ENCODE peak calls at places on chromosome 5, in ten cellular contexts. One of them, this sample, is unnamed.

GRCh38 chr5:81371354-81371876 is 22.5 kb downstream of the ACOT12 start:
- DNase-seq in heart left ventricle: no peak
- DNase-seq in HepG2: peak; percentile 81
- DNase-seq in sigmoid colon: no peak
- DNase-seq in uterus: no peak
- DNase-seq in right lobe of liver: no peak
- DNase-seq in ovary: no peak
- DNase-seq in Peyer's patch: no peak
- DNase-seq in prostate gland: no peak
- DNase-seq in endothelial cell of umbilical vein: no peak
- DNase-seq in this sample: no peak

GRCh38 chr5:115578657-115579056 is 23.6 kb downstream of the TICAM2 start:
- DNase-seq in HepG2: no peak
- DNase-seq in heart left ventricle: no peak
- DNase-seq in ovary: no peak
- DNase-seq in uterus: no peak
- DNase-seq in endothelial cell of umbilical vein: no peak
- DNase-seq in Peyer's patch: no peak
- DNase-seq in prostate gland: no peak
- DNase-seq in sigmoid colon: no peak
- DNase-seq in right lobe of liver: no peak
- DNase-seq in this sample: no peak

GRCh38 chr5:73443725-73444498 is 4.7 kb downstream of the FOXD1 start:
- DNase-seq in heart left ventricle: no peak
- DNase-seq in uterus: no peak
- DNase-seq in prostate gland: no peak
- DNase-seq in endothelial cell of umbilical vein: no peak
- DNase-seq in right lobe of liver: no peak
- DNase-seq in HepG2: no peak
- DNase-seq in sigmoid colon: no peak
- DNase-seq in ovary: no peak
- DNase-seq in Peyer's patch: peak; percentile 62
- DNase-seq in this sample: no peak

GRCh38 chr5:181114844-181115778 is 15.9 kb downstream of the OR2V1 start:
- DNase-seq in prostate gland: no peak
- DNase-seq in right lobe of liver: peak; percentile 34
- DNase-seq in HepG2: no peak
- DNase-seq in sigmoid colon: no peak
- DNase-seq in uterus: no peak
- DNase-seq in Peyer's patch: no peak
- DNase-seq in endothelial cell of umbilical vein: peak; percentile 40
- DNase-seq in ovary: no peak
- DNase-seq in heart left ventricle: no peak
- DNase-seq in this sample: peak; percentile 68

GRCh38 chr5:135448071-135448704 is 1.0 kb upstream of the DCANP1 start:
- DNase-seq in sigmoid colon: no peak
- DNase-seq in endothelial cell of umbilical vein: no peak
- DNase-seq in prostate gland: no peak
- DNase-seq in heart left ventricle: peak; percentile 11
- DNase-seq in ovary: no peak
- DNase-seq in HepG2: no peak
- DNase-seq in Peyer's patch: no peak
- DNase-seq in right lobe of liver: no peak
- DNase-seq in uterus: no peak
- DNase-seq in this sample: no peak

GRCh38 chr5:153050496-153051179 is 439.8 kb upstream of the GRIA1 start:
- DNase-seq in prostate gland: no peak
- DNase-seq in Peyer's patch: no peak
- DNase-seq in right lobe of liver: no peak
- DNase-seq in HepG2: no peak
- DNase-seq in heart left ventricle: no peak
- DNase-seq in ovary: no peak
- DNase-seq in endothelial cell of umbilical vein: no peak
- DNase-seq in sigmoid colon: no peak
- DNase-seq in uterus: no peak
- DNase-seq in this sample: no peak

GRCh38 chr5:20215257-20215656 is 227.3 kb upstream of the CDH18 start:
- DNase-seq in sigmoid colon: no peak
- DNase-seq in Peyer's patch: no peak
- DNase-seq in uterus: no peak
- DNase-seq in prostate gland: no peak
- DNase-seq in HepG2: no peak
- DNase-seq in heart left ventricle: no peak
- DNase-seq in ovary: no peak
- DNase-seq in right lobe of liver: no peak
- DNase-seq in endothelial cell of umbilical vein: no peak
- DNase-seq in this sample: no peak

GRCh38 chr5:142981475-142981874 is 211.3 kb downstream of the ARHGAP26 start:
- DNase-seq in uterus: no peak
- DNase-seq in HepG2: no peak
- DNase-seq in prostate gland: no peak
- DNase-seq in sigmoid colon: no peak
- DNase-seq in Peyer's patch: no peak
- DNase-seq in ovary: no peak
- DNase-seq in endothelial cell of umbilical vein: peak; percentile 52
- DNase-seq in right lobe of liver: no peak
- DNase-seq in heart left ventricle: no peak
- DNase-seq in this sample: peak; percentile 2

GRCh38 chr5:126106032-126106431 is 317.2 kb upstream of the GRAMD2B start:
- DNase-seq in right lobe of liver: no peak
- DNase-seq in uterus: no peak
- DNase-seq in heart left ventricle: no peak
- DNase-seq in sigmoid colon: no peak
- DNase-seq in ovary: no peak
- DNase-seq in endothelial cell of umbilical vein: peak; percentile 4
- DNase-seq in Peyer's patch: no peak
- DNase-seq in prostate gland: no peak
- DNase-seq in HepG2: no peak
- DNase-seq in this sample: no peak

GRCh38 chr5:58330781-58331180 is 129.1 kb downstream of the PLK2 start:
- DNase-seq in sigmoid colon: no peak
- DNase-seq in ovary: no peak
- DNase-seq in uterus: no peak
- DNase-seq in right lobe of liver: no peak
- DNase-seq in prostate gland: no peak
- DNase-seq in Peyer's patch: no peak
- DNase-seq in heart left ventricle: no peak
- DNase-seq in endothelial cell of umbilical vein: no peak
- DNase-seq in HepG2: no peak
- DNase-seq in this sample: no peak

GRCh38 chr5:61768692-61769281 is 436.7 kb downstream of the ZSWIM6 start:
- DNase-seq in uterus: no peak
- DNase-seq in sigmoid colon: no peak
- DNase-seq in prostate gland: no peak
- DNase-seq in HepG2: peak; percentile 70
- DNase-seq in ovary: no peak
- DNase-seq in Peyer's patch: no peak
- DNase-seq in endothelial cell of umbilical vein: peak; percentile 3
- DNase-seq in right lobe of liver: no peak
- DNase-seq in heart left ventricle: no peak
- DNase-seq in this sample: peak; percentile 16

GRCh38 chr5:147434049-147434448 is 75.8 kb downstream of the DPYSL3 start:
- DNase-seq in Peyer's patch: no peak
- DNase-seq in endothelial cell of umbilical vein: no peak
- DNase-seq in right lobe of liver: no peak
- DNase-seq in prostate gland: no peak
- DNase-seq in ovary: no peak
- DNase-seq in HepG2: no peak
- DNase-seq in uterus: no peak
- DNase-seq in sigmoid colon: no peak
- DNase-seq in heart left ventricle: no peak
- DNase-seq in this sample: no peak

GRCh38 chr5:135245521-135246499 is 153.2 kb downstream of the MACROH2A1 start:
- DNase-seq in right lobe of liver: peak; percentile 28
- DNase-seq in sigmoid colon: peak; percentile 60
- DNase-seq in HepG2: no peak
- DNase-seq in prostate gland: no peak
- DNase-seq in ovary: no peak
- DNase-seq in endothelial cell of umbilical vein: peak; percentile 16
- DNase-seq in uterus: peak; percentile 23
- DNase-seq in heart left ventricle: no peak
- DNase-seq in Peyer's patch: peak; percentile 15
- DNase-seq in this sample: no peak

GRCh38 chr5:149959406-149960236 is 937 bp upstream of the SLC26A2 start:
- DNase-seq in prostate gland: no peak
- DNase-seq in right lobe of liver: no peak
- DNase-seq in Peyer's patch: no peak
- DNase-seq in ovary: peak; percentile 28
- DNase-seq in heart left ventricle: no peak
- DNase-seq in HepG2: no peak
- DNase-seq in endothelial cell of umbilical vein: peak; percentile 83
- DNase-seq in uterus: no peak
- DNase-seq in sigmoid colon: no peak
- DNase-seq in this sample: no peak

GRCh38 chr5:149002053-149002452 is 60.8 kb downstream of the SH3TC2 start:
- DNase-seq in uterus: no peak
- DNase-seq in prostate gland: no peak
- DNase-seq in Peyer's patch: no peak
- DNase-seq in heart left ventricle: no peak
- DNase-seq in sigmoid colon: no peak
- DNase-seq in HepG2: peak; percentile 94
- DNase-seq in right lobe of liver: no peak
- DNase-seq in ovary: no peak
- DNase-seq in endothelial cell of umbilical vein: peak; percentile 64
- DNase-seq in this sample: no peak

GRCh38 chr5:151212361-151212899 is 11.5 kb downstream of the CCDC69 start:
- DNase-seq in endothelial cell of umbilical vein: no peak
- DNase-seq in uterus: no peak
- DNase-seq in Peyer's patch: no peak
- DNase-seq in right lobe of liver: peak; percentile 20
- DNase-seq in heart left ventricle: no peak
- DNase-seq in sigmoid colon: no peak
- DNase-seq in ovary: no peak
- DNase-seq in prostate gland: no peak
- DNase-seq in HepG2: no peak
- DNase-seq in this sample: no peak

GRCh38 chr5:43771611-43772031 is 168.6 kb downstream of the NNT start:
- DNase-seq in heart left ventricle: no peak
- DNase-seq in prostate gland: no peak
- DNase-seq in Peyer's patch: no peak
- DNase-seq in uterus: no peak
- DNase-seq in ovary: no peak
- DNase-seq in right lobe of liver: no peak
- DNase-seq in endothelial cell of umbilical vein: no peak
- DNase-seq in HepG2: no peak
- DNase-seq in sigmoid colon: no peak
- DNase-seq in this sample: no peak

GRCh38 chr5:147190236-147190815 is 44.5 kb upstream of the STK32A start:
- DNase-seq in Peyer's patch: no peak
- DNase-seq in HepG2: no peak
- DNase-seq in prostate gland: no peak
- DNase-seq in heart left ventricle: no peak
- DNase-seq in uterus: no peak
- DNase-seq in sigmoid colon: no peak
- DNase-seq in endothelial cell of umbilical vein: no peak
- DNase-seq in ovary: no peak
- DNase-seq in right lobe of liver: no peak
- DNase-seq in this sample: no peak

GRCh38 chr5:167895899-167896659 is 395.4 kb upstream of the WWC1 start:
- DNase-seq in right lobe of liver: no peak
- DNase-seq in Peyer's patch: no peak
- DNase-seq in HepG2: no peak
- DNase-seq in ovary: no peak
- DNase-seq in prostate gland: no peak
- DNase-seq in uterus: no peak
- DNase-seq in endothelial cell of umbilical vein: no peak
- DNase-seq in heart left ventricle: no peak
- DNase-seq in sigmoid colon: no peak
- DNase-seq in this sample: no peak

DNA sequence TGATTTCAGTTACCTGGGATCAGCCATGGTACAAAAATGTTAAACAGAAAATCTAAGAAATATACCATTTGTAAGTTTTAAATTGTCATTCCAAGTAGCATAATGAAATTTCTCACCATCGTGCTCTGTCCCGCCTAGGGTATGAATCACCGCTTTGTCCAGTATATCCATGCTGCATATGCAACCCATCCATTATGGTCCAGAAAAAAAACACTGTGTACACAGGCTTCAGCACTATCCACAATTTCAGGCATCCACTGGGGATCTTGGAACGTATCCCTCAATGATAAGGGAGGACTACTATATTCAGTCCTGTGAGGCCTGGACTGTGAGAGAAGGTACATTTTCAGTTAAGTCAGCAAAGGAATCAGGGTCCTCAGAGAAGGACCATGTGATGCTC is 37.6 kb upstream of the HNRNPA0 start:
- DNase-seq in prostate gland: no peak
- DNase-seq in HepG2: no peak
- DNase-seq in Peyer's patch: no peak
- DNase-seq in uterus: no peak
- DNase-seq in heart left ventricle: no peak
- DNase-seq in sigmoid colon: no peak
- DNase-seq in right lobe of liver: no peak
- DNase-seq in endothelial cell of umbilical vein: no peak
- DNase-seq in ovary: no peak
- DNase-seq in this sample: no peak
- TF ChIP-seq CTCF in prostate gland: no peak
- TF ChIP-seq CTCF in HepG2: no peak
- TF ChIP-seq CTCF in Peyer's patch: no peak
- TF ChIP-seq CTCF in uterus: no peak
- TF ChIP-seq CTCF in heart left ventricle: no peak
- TF ChIP-seq CTCF in sigmoid colon: no peak
- TF ChIP-seq CTCF in right lobe of liver: no peak
- TF ChIP-seq CTCF in endothelial cell of umbilical vein: no peak
- TF ChIP-seq CTCF in ovary: no peak
- TF ChIP-seq CTCF in this sample: no peak

GRCh38 chr5:117788596-117788995 is 1199.8 kb downstream of the DTWD2 start:
- DNase-seq in endothelial cell of umbilical vein: no peak
- DNase-seq in right lobe of liver: no peak
- DNase-seq in heart left ventricle: no peak
- DNase-seq in Peyer's patch: no peak
- DNase-seq in ovary: no peak
- DNase-seq in uterus: no peak
- DNase-seq in prostate gland: no peak
- DNase-seq in sigmoid colon: no peak
- DNase-seq in HepG2: no peak
- DNase-seq in this sample: no peak
- H3K27ac ChIP-seq in endothelial cell of umbilical vein: no peak overlapping the region
- H3K27ac ChIP-seq in right lobe of liver: no peak overlapping the region
- H3K27ac ChIP-seq in heart left ventricle: no peak overlapping the region
- H3K27ac ChIP-seq in Peyer's patch: no peak overlapping the region
- H3K27ac ChIP-seq in ovary: no peak overlapping the region
- H3K27ac ChIP-seq in uterus: no peak overlapping the region
- H3K27ac ChIP-seq in prostate gland: no peak overlapping the region
- H3K27ac ChIP-seq in sigmoid colon: no peak overlapping the region
- H3K27ac ChIP-seq in HepG2: no peak overlapping the region
- H3K27ac ChIP-seq in this sample: no peak overlapping the region

GRCh38 chr5:83162598-83162997 is 85.3 kb downstream of the XRCC4 start:
- DNase-seq in sigmoid colon: no peak
- DNase-seq in ovary: no peak
- DNase-seq in heart left ventricle: no peak
- DNase-seq in uterus: no peak
- DNase-seq in Peyer's patch: no peak
- DNase-seq in HepG2: no peak
- DNase-seq in right lobe of liver: no peak
- DNase-seq in endothelial cell of umbilical vein: no peak
- DNase-seq in prostate gland: no peak
- DNase-seq in this sample: no peak
- TF ChIP-seq POLR2A in sigmoid colon: no peak
- TF ChIP-seq POLR2A in ovary: no peak
- TF ChIP-seq POLR2A in heart left ventricle: no peak
- TF ChIP-seq POLR2A in uterus: no peak
- TF ChIP-seq POLR2A in Peyer's patch: no peak
- TF ChIP-seq POLR2A in HepG2: no peak
- TF ChIP-seq POLR2A in right lobe of liver: no peak
- TF ChIP-seq POLR2A in endothelial cell of umbilical vein: no peak
- TF ChIP-seq POLR2A in prostate gland: no peak
- TF ChIP-seq POLR2A in this sample: no peak

GRCh38 chr5:39106332-39106731 is 32.1 kb upstream of the RICTOR start:
- DNase-seq in ovary: no peak
- DNase-seq in sigmoid colon: no peak
- DNase-seq in right lobe of liver: no peak
- DNase-seq in HepG2: no peak
- DNase-seq in heart left ventricle: no peak
- DNase-seq in uterus: no peak
- DNase-seq in Peyer's patch: no peak
- DNase-seq in endothelial cell of umbilical vein: no peak
- DNase-seq in prostate gland: no peak
- DNase-seq in this sample: no peak
- TF ChIP-seq CTCF in ovary: no peak
- TF ChIP-seq CTCF in sigmoid colon: no peak
- TF ChIP-seq CTCF in right lobe of liver: no peak
- TF ChIP-seq CTCF in HepG2: no peak
- TF ChIP-seq CTCF in heart left ventricle: no peak
- TF ChIP-seq CTCF in uterus: no peak
- TF ChIP-seq CTCF in Peyer's patch: no peak
- TF ChIP-seq CTCF in endothelial cell of umbilical vein: no peak
- TF ChIP-seq CTCF in prostate gland: no peak
- TF ChIP-seq CTCF in this sample: no peak

This sample was measured in thyroid gland.